ENCODE peak calls at places on chromosomes 6 and 20, in nine cellular contexts. D, V, X, G, Q, C, O, W and A are unnamed samples.

GRCh38 chr20:63896136-63896890 is 1.4 kb downstream of the DNAJC5 start:
- DNase-seq in D (no peak), V (peak; percentile 20), X (no peak), G (no peak), Q (peak; percentile 40), C (no peak), O (no peak), W (no peak), A (peak; percentile 24)

GRCh38 chr6:3789018-3789895 is 37.7 kb upstream of the PXDC1 start:
- DNase-seq in D (no peak), V (no peak), X (no peak), G (no peak), Q (no peak), C (no peak), O (no peak), W (no peak), A (no peak)

GRCh38 chr20:53133134-53133533 is 161.0 kb downstream of the TSHZ2 start:
- DNase-seq in D (no peak), V (no peak), X (no peak), G (no peak), Q (no peak), C (no peak), O (no peak), W (no peak), A (no peak)

GRCh38 chr6:47733879-47734558 is 35.6 kb downstream of the ADGRF4 start:
- DNase-seq in D (no peak), V (peak; percentile 37), X (no peak), G (no peak), Q (peak; percentile 39), C (no peak), O (no peak), W (no peak), A (no peak)

GRCh38 chr6:150342126-150342525 is 26.7 kb upstream of the IYD start:
- DNase-seq in D (peak; percentile 21), V (no peak), X (no peak), G (no peak), Q (no peak), C (no peak), O (no peak), W (no peak), A (no peak)

GRCh38 chr20:34636648-34637047 is 40.2 kb downstream of the PIGU start:
- DNase-seq in D (no peak), V (peak; percentile 35), X (no peak), G (no peak), Q (no peak), C (no peak), O (no peak), W (no peak), A (no peak)

GRCh38 chr6:41371461-41371991 is 36.1 kb downstream of the NCR2 start:
- DNase-seq in D (no peak), V (peak; percentile 58), X (no peak), G (no peak), Q (no peak), C (no peak), O (no peak), W (no peak), A (no peak)

GRCh38 chr6:34633256-34633655 is 63.3 kb downstream of the ILRUN start:
- DNase-seq in D (no peak), V (no peak), X (no peak), G (no peak), Q (no peak), C (no peak), O (no peak), W (no peak), A (no peak)

GRCh38 chr6:158153576-158153975 is 14.5 kb downstream of the SERAC1 start:
- DNase-seq in D (no peak), V (no peak), X (no peak), G (no peak), Q (no peak), C (no peak), O (no peak), W (no peak), A (no peak)

GRCh38 chr20:44646023-44646640 is 5.4 kb downstream of the ADA start:
- DNase-seq in D (no peak), V (peak; percentile 71), X (no peak), G (no peak), Q (no peak), C (no peak), O (no peak), W (no peak), A (no peak)

GRCh38 chr6:30044630-30045029 is 16.4 kb upstream of the POLR1H start:
- DNase-seq in D (no peak), V (peak; percentile 62), X (no peak), G (no peak), Q (no peak), C (no peak), O (no peak), W (no peak), A (no peak)

GRCh38 chr6:166344240-166344639 is 1.9 kb upstream of the SFT2D1 start:
- DNase-seq in D (no peak), V (no peak), X (no peak), G (no peak), Q (no peak), C (no peak), O (no peak), W (no peak), A (no peak)

GRCh38 chr20:3163099-3164042 is 3.7 kb upstream of the FASTKD5 start:
- DNase-seq in D (peak; percentile 71), V (no peak), X (no peak), G (no peak), Q (no peak), C (no peak), O (no peak), W (no peak), A (no peak)

GRCh38 chr6:38387461-38387860 is 252.3 kb downstream of the BTBD9 start:
- DNase-seq in D (no peak), V (no peak), X (no peak), G (no peak), Q (no peak), C (no peak), O (no peak), W (no peak), A (no peak)

GRCh38 chr6:74448850-74449249 is 752.8 kb downstream of the CD109 start:
- DNase-seq in D (no peak), V (no peak), X (no peak), G (no peak), Q (no peak), C (no peak), O (no peak), W (no peak), A (no peak)

GRCh38 chr6:168408504-168409136 is 32.4 kb upstream of the SMOC2 start:
- DNase-seq in D (no peak), V (no peak), X (peak; percentile 12), G (no peak), Q (no peak), C (no peak), O (no peak), W (no peak), A (no peak)

GRCh38 chr6:28349892-28350737 is at the start of gene ZKSCAN3:
- DNase-seq in D (peak; percentile 96), V (peak; percentile 79), X (peak; percentile 86), G (peak; percentile 67), Q (peak; percentile 78), C (peak; percentile 30), O (peak; percentile 74), W (no peak), A (peak; percentile 80)

GRCh38 chr6:54467384-54467783 is 159.1 kb downstream of the TINAG start:
- DNase-seq in D (no peak), V (no peak), X (no peak), G (no peak), Q (no peak), C (no peak), O (no peak), W (no peak), A (no peak)

GRCh38 chr20:48776306-48776705 is 51.5 kb downstream of the PREX1 start:
- DNase-seq in D (no peak), V (peak; percentile 89), X (no peak), G (no peak), Q (no peak), C (no peak), O (no peak), W (no peak), A (no peak)

GRCh38 chr20:1775117-1775516 is 117.5 kb upstream of the SIRPG start:
- DNase-seq in D (no peak), V (peak; percentile 65), X (no peak), G (no peak), Q (peak; percentile 57), C (no peak), O (no peak), W (no peak), A (no peak)

GRCh38 chr6:151721141-151721540 is 86.3 kb upstream of the ESR1 start:
- DNase-seq in D (no peak), V (no peak), X (no peak), G (no peak), Q (no peak), C (no peak), O (no peak), W (no peak), A (no peak)

GRCh38 chr6:113301651-113302050 is 555.5 kb upstream of the MARCKS start:
- DNase-seq in D (no peak), V (peak; percentile 56), X (no peak), G (no peak), Q (no peak), C (no peak), O (no peak), W (no peak), A (no peak)

GRCh38 chr6:152595507-152595906 is 41.7 kb downstream of the SYNE1 start:
- DNase-seq in D (no peak), V (peak; percentile 33), X (no peak), G (no peak), Q (no peak), C (no peak), O (no peak), W (no peak), A (no peak)

GRCh38 chr6:143507358-143508145 is 4.0 kb downstream of the FUCA2 start:
- DNase-seq in D (no peak), V (no peak), X (no peak), G (no peak), Q (peak; percentile 3), C (no peak), O (no peak), W (no peak), A (no peak)

GRCh38 chr6:14797875-14798593 is 447.8 kb upstream of the JARID2 start:
- DNase-seq in D (no peak), V (no peak), X (no peak), G (no peak), Q (no peak), C (no peak), O (no peak), W (no peak), A (no peak)

GRCh38 chr6:33988121-33989015 is 157.5 kb downstream of the GRM4 start:
- DNase-seq in D (peak; percentile 76), V (no peak), X (peak; percentile 58), G (no peak), Q (no peak), C (no peak), O (no peak), W (no peak), A (no peak)

GRCh38 chr6:36224918-36225461 is 28.4 kb downstream of the BRPF3 start:
- DNase-seq in D (no peak), V (peak; percentile 14), X (no peak), G (no peak), Q (peak; percentile 30), C (no peak), O (no peak), W (no peak), A (no peak)

GRCh38 chr20:20755674-20756319 is 43.4 kb upstream of the RALGAPA2 start:
- DNase-seq in D (no peak), V (no peak), X (no peak), G (no peak), Q (no peak), C (no peak), O (no peak), W (no peak), A (no peak)

GRCh38 chr6:24720131-24720603 is 1.2 kb upstream of the C6orf62 start:
- DNase-seq in D (peak; percentile 92), V (peak; percentile 66), X (peak; percentile 78), G (peak; percentile 76), Q (peak; percentile 55), C (peak; percentile 37), O (peak; percentile 70), W (no peak), A (peak; percentile 81)

GRCh38 chr6:112149236-112149635 is 61.8 kb downstream of the FAM229B start:
- DNase-seq in D (no peak), V (no peak), X (no peak), G (no peak), Q (no peak), C (no peak), O (no peak), W (no peak), A (no peak)

GRCh38 chr20:24157213-24157612 is 168.6 kb upstream of the GGTLC1 start:
- DNase-seq in D (no peak), V (no peak), X (no peak), G (no peak), Q (no peak), C (no peak), O (peak; percentile 50), W (no peak), A (no peak)